ENCODE peak calls at places on chromosomes 12 and 14, in five cellular contexts. P, T, S, N and K are unnamed samples.

GRCh38 chr14:29584992-29585391 is 342.7 kb downstream of the PRKD1 start:
- DNase-seq in P (peak), T (peak), S (no peak), N (peak), K (peak)

GRCh38 chr12:105204916-105205315 is 31.1 kb downstream of the APPL2 start:
- DNase-seq in P (peak), T (peak), S (no peak), N (peak), K (peak)

GRCh38 chr14:100239200-100239839 is 376 bp downstream of the YY1 start:
- DNase-seq in P (no peak), T (peak), S (peak), N (no peak), K (no peak)

GRCh38 chr12:82873951-82874350 is 187.2 kb downstream of the TMTC2 start:
- DNase-seq in P (no peak), T (no peak), S (no peak), N (no peak), K (no peak)

GRCh38 chr14:20434701-20435453 is 1.1 kb downstream of the KLHL33 start:
- DNase-seq in P (peak), T (no peak), S (no peak), N (no peak), K (no peak)

GRCh38 chr12:89370850-89371249 is 18.5 kb upstream of the DUSP6 start:
- DNase-seq in P (peak), T (no peak), S (no peak), N (no peak), K (peak)

GRCh38 chr12:109346920-109347319 is 780 bp upstream of the MYO1H start:
- DNase-seq in P (no peak), T (no peak), S (no peak), N (no peak), K (no peak)

GRCh38 chr12:124273630-124274029 is 21.3 kb upstream of the RFLNA start:
- DNase-seq in P (peak), T (no peak), S (no peak), N (no peak), K (no peak)

GRCh38 chr12:79615596-79616560 is 74.9 kb downstream of the PAWR start:
- DNase-seq in P (no peak), T (peak), S (no peak), N (no peak), K (no peak)

GRCh38 chr12:48527891-48528670 is 2.6 kb downstream of the OR8S1 start:
- DNase-seq in P (no peak), T (no peak), S (no peak), N (no peak), K (no peak)

GRCh38 chr14:101813833-101814232 is 52.3 kb downstream of the PPP2R5C start:
- DNase-seq in P (no peak), T (no peak), S (no peak), N (no peak), K (no peak)

GRCh38 chr12:43733687-43734086 is 24.9 kb downstream of the PUS7L start:
- DNase-seq in P (no peak), T (no peak), S (no peak), N (no peak), K (no peak)

GRCh38 chr12:100733817-100734593 is 60.6 kb upstream of the ANO4 start:
- DNase-seq in P (peak), T (peak), S (no peak), N (no peak), K (no peak)

GRCh38 chr14:63551338-63551737 is 8.2 kb upstream of the PPP2R5E start:
- DNase-seq in P (peak), T (peak), S (no peak), N (no peak), K (no peak)

GRCh38 chr12:7113389-7113871 is 4.4 kb upstream of the C1RL start:
- DNase-seq in P (no peak), T (peak), S (peak), N (no peak), K (no peak)

GRCh38 chr14:21039059-21039422 is 3.1 kb upstream of the RNASE7 start:
- DNase-seq in P (peak), T (no peak), S (peak), N (no peak), K (no peak)

GRCh38 chr14:86221000-86221399 is 691.1 kb downstream of the FLRT2 start:
- DNase-seq in P (no peak), T (peak), S (no peak), N (no peak), K (no peak)

GRCh38 chr12:121811434-121812319 is 7.9 kb downstream of the SETD1B start:
- DNase-seq in P (peak), T (peak), S (peak), N (no peak), K (no peak)

GRCh38 chr14:52399886-52400599 is 85.9 kb downstream of the PTGER2 start:
- DNase-seq in P (peak), T (peak), S (no peak), N (peak), K (peak)

GRCh38 chr14:74609721-74610120 is 2.3 kb downstream of the LTBP2 start:
- DNase-seq in P (peak), T (no peak), S (no peak), N (no peak), K (no peak)

GRCh38 chr14:22848391-22849164 is 12.2 kb downstream of the MMP14 start:
- DNase-seq in P (peak), T (peak), S (no peak), N (no peak), K (peak)
- H3K4me3 ChIP-seq in P (no peak), T (peak), S (no peak), N (peak), K (no peak)

GRCh38 chr12:76720068-76720467 is 43.8 kb upstream of the ZDHHC17 start:
- DNase-seq in P (peak), T (peak), S (no peak), N (no peak), K (no peak)
- H3K4me3 ChIP-seq in P (no peak), T (no peak), S (no peak), N (no peak), K (no peak)

GRCh38 chr12:54187075-54187474 is 1.7 kb downstream of the SMUG1 start:
- DNase-seq in P (no peak), T (no peak), S (no peak), N (no peak), K (no peak)
- H3K4me3 ChIP-seq in P (no peak), T (no peak), S (no peak), N (no peak), K (no peak)

GRCh38 chr12:24081581-24081980 is 132.1 kb upstream of the SOX5 start:
- DNase-seq in P (no peak), T (no peak), S (no peak), N (no peak), K (no peak)

GRCh38 chr12:24081092-24081529 is 131.6 kb upstream of the SOX5 start:
- DNase-seq in P (no peak), T (no peak), S (no peak), N (no peak), K (no peak)

GRCh38 chr12:24087294-24087693 is 137.8 kb upstream of the SOX5 start:
- DNase-seq in P (no peak), T (no peak), S (no peak), N (no peak), K (no peak)

GRCh38 chr12:24083787-24084186 is 134.3 kb upstream of the SOX5 start:
- DNase-seq in P (no peak), T (no peak), S (no peak), N (no peak), K (no peak)

GRCh38 chr12:24084800-24085199 is 135.3 kb upstream of the SOX5 start:
- DNase-seq in P (no peak), T (no peak), S (no peak), N (no peak), K (no peak)
- H3K4me3 ChIP-seq in P (no peak), T (no peak), S (no peak), N (no peak), K (no peak)

GRCh38 chr12:3097836-3098235 is 20.7 kb downstream of the TSPAN9 start:
- DNase-seq in P (no peak), T (no peak), S (no peak), N (no peak), K (no peak)
- H3K4me3 ChIP-seq in P (no peak), T (peak), S (no peak), N (no peak), K (no peak)